ENCODE peak calls at places on chromosome 7, in seven cellular contexts. V is brain microvascular endothelial cell, O is EH, Z is iris pigment epithelial cell, P is bronchial epithelial cell, C is AG08395, R is fibroblast of lung. A is an unnamed sample.

GRCh38 chr7:107002131-107002803 is 42.2 kb upstream of the PRKAR2B start:
- DNase-seq in V (no peak), O (no peak), Z (peak), P (no peak), C (no peak), R (no peak), A (no peak)

GRCh38 chr7:778968-779451 is 51.9 kb upstream of the PRKAR1B start:
- DNase-seq in V (no peak), O (peak), Z (no peak), P (no peak), C (no peak), R (no peak), A (peak)

GRCh38 chr7:116173051-116174028 is 37.0 kb upstream of the TES start:
- DNase-seq in V (no peak), O (peak), Z (peak), P (peak), C (peak), R (peak), A (peak)

GRCh38 chr7:89726548-89726947 is 427.7 kb upstream of the STEAP1 start:
- DNase-seq in V (no peak), O (no peak), Z (no peak), P (no peak), C (no peak), R (no peak), A (no peak)

GRCh38 chr7:87877641-87878040 is 1.3 kb downstream of the DBF4 start:
- DNase-seq in V (no peak), O (peak), Z (peak), P (no peak), C (no peak), R (no peak), A (no peak)

GRCh38 chr7:124940306-124940705 is 10.7 kb upstream of the POT1 start:
- DNase-seq in V (no peak), O (no peak), Z (no peak), P (no peak), C (no peak), R (no peak), A (no peak)

GRCh38 chr7:102842284-102842683 is 70.5 kb upstream of the LRRC17 start:
- DNase-seq in V (no peak), O (no peak), Z (no peak), P (no peak), C (no peak), R (peak), A (no peak)

GRCh38 chr7:100789055-100789454 is 38.3 kb downstream of the EPHB4 start:
- DNase-seq in V (no peak), O (no peak), Z (no peak), P (no peak), C (no peak), R (no peak), A (no peak)

GRCh38 chr7:138460649-138461607 is 869 bp downstream of the TRIM24 start:
- DNase-seq in V (peak), O (peak), Z (peak), P (no peak), C (peak), R (peak), A (peak)

A was measured in astrocyte of the hippocampus.